ENCODE peak calls at places on chromosomes 16 and 17, in six cellular contexts. S is CD8-positive, alpha-beta memory T cell; D is sigmoid colon; X is A549; U is mucosa of descending colon; L is neural progenitor cell. Y is an unnamed sample.

GRCh38 chr16:89567656-89568594 is 7.4 kb downstream of the RPL13 start:
- DNase-seq in S (no peak), D (no peak), X (no peak), U (no peak), L (no peak), Y (no peak)

GRCh38 chr17:27635275-27635823 is 4.4 kb downstream of the LGALS9 start:
- DNase-seq in S (no peak), D (no peak), X (no peak), U (no peak), L (no peak), Y (no peak)

GRCh38 chr16:19785512-19786130 is 67.5 kb downstream of the IQCK start:
- DNase-seq in S (no peak), D (no peak), X (no peak), U (no peak), L (no peak), Y (no peak)

GRCh38 chr17:48048321-48049140 is at the start of gene NFE2L1:
- DNase-seq in S (no peak), D (peak; percentile 97), X (peak; percentile 97), U (peak; percentile 95), L (no peak), Y (peak; percentile 75)

GRCh38 chr16:177981-178676 is 1.6 kb downstream of the HBA1 start:
- DNase-seq in S (no peak), D (no peak), X (no peak), U (no peak), L (no peak), Y (no peak)

GRCh38 chr17:77694391-77695363 is 263.8 kb upstream of the TNRC6C start:
- DNase-seq in S (no peak), D (no peak), X (no peak), U (no peak), L (no peak), Y (no peak)

GRCh38 chr17:77343031-77343866 is 202.5 kb downstream of the SEC14L1 start:
- DNase-seq in S (peak; percentile 20), D (peak; percentile 43), X (no peak), U (no peak), L (no peak), Y (no peak)

GRCh38 chr17:55769625-55770000 is 18.8 kb downstream of the PCTP start:
- DNase-seq in S (no peak), D (peak; percentile 73), X (peak; percentile 12), U (no peak), L (no peak), Y (peak; percentile 61)

GRCh38 chr16:86794216-86794864 is 216.0 kb downstream of the FOXL1 start:
- DNase-seq in S (no peak), D (peak; percentile 51), X (no peak), U (no peak), L (no peak), Y (no peak)

GRCh38 chr16:58487566-58488351 is 12.2 kb upstream of the NDRG4 start:
- DNase-seq in S (peak; percentile 74), D (peak; percentile 88), X (peak; percentile 87), U (peak; percentile 78), L (peak; percentile 95), Y (no peak)

GRCh38 chr17:73783382-73783766 is 139.1 kb upstream of the SDK2 start:
- DNase-seq in S (no peak), D (no peak), X (no peak), U (no peak), L (no peak), Y (no peak)
- H3K4me3 ChIP-seq in S (no peak overlapping the region), D (no peak overlapping the region), X (no peak overlapping the region), U (no peak overlapping the region), L (no peak overlapping the region), Y (no peak overlapping the region)

DNA sequence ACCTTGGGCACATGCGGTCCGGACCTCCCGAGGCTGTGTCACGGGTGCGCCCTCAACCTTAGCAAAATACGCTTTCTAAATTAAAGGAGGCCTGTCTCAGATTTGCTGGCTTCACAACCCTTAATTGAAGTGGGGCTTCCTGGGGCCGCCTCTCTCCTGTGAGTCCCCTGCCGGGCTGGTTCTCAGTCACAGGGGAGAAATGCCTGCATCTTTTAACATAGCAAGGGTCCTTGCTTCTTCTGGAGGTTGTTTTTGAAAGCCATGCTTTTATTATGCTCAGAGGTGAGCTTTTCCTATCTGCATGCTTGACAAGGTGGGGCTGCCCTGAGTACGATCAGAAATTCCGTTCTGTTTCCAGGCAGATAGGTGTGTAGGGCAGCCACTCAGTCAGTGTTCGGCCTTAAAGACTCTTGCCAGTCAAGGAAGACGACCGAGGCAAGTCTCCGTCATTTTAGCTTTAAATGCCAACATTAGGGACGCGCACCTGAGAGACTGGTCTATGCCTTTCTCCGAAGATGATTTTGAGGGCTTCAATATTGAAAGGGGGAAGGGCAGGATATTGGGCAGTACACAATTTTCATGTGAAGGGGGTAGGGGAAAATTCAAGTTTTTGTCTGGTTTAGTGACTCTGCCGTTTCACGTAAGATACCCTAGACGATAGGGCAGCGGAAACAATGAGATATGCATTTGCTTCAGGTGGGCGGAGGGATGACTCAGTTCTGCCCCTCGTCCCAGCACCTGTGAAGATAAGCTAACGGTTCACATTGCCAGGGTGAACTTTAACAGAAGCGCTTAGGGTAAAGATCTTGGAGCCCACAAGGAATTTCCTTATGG is 5.5 kb upstream of the SLC7A5 start:
- DNase-seq in S (peak; percentile 68), D (no peak), X (no peak), U (no peak), L (no peak), Y (no peak)
- H3K4me3 ChIP-seq in S (no peak overlapping the region), D (no peak overlapping the region), X (no peak overlapping the region), U (no peak overlapping the region), L (no peak overlapping the region), Y (no peak overlapping the region)

DNA sequence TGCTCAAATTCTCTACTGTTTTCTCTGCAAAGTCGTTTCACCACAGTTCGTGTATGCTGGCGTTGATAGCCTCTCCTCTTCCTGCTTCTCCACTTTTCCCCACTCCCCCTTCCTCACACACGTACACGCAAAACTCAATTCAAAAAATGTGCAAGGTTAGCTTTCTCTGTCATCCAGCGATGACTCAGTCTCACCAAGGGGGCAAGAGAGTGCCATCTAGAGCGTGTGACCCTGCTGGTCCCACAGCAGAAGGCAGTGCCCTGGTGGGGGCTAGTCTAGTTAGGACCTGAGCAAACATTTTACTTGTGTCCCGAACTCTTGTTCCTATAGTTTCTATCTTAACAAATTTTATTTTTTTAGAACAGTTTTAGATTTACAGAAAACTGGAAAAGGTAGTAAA is 121.2 kb upstream of the CHMP6 start:
- DNase-seq in S (peak; percentile 41), D (peak; percentile 24), X (no peak), U (peak; percentile 25), L (no peak), Y (no peak)
- H3K4me3 ChIP-seq in S (no peak overlapping the region), D (no peak overlapping the region), X (no peak overlapping the region), U (no peak overlapping the region), L (no peak overlapping the region), Y (no peak overlapping the region)

DNA sequence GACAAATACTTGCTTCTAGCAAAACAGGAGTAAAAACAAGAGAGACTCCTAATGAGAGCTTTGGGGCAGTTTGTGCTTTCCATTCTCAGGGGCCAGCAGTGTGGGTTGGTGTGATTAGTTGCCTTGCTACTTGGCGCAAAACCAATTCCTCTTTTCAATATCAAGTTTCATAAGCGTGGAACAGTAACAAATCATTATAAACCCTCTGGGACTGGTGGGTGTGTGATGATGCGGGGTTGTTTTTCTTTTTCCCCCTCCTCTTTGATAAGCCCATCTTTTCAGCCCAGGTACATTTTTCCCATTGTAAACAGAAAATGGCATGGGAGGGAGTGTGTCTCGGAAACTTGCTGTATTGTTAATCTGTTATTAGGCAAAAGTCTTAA is 166.5 kb downstream of the CCDC182 start:
- DNase-seq in S (no peak), D (no peak), X (no peak), U (no peak), L (no peak), Y (no peak)
- H3K4me3 ChIP-seq in S (no peak overlapping the region), D (no peak overlapping the region), X (no peak overlapping the region), U (no peak overlapping the region), L (peak overlapping the region; percentile 33), Y (no peak overlapping the region)

GRCh38 chr17:44307387-44308186 is 814 bp upstream of the RUNDC3A start:
- DNase-seq in S (no peak), D (peak; percentile 85), X (peak; percentile 65), U (no peak), L (peak; percentile 91), Y (no peak)
- H3K4me3 ChIP-seq in S (no peak overlapping the region), D (peak overlapping the region; percentile 35), X (peak overlapping the region; percentile 47), U (no peak overlapping the region), L (peak overlapping the region; percentile 50), Y (no peak overlapping the region)

Y was measured in AG09309.